ENCODE peak calls at places on chromosomes 13 and 19, in five cellular contexts. One of them, this sample, is unnamed.

GRCh38 chr13:109151696-109152095 is 522.3 kb downstream of the MYO16 start:
- DNase-seq in NB4: no peak
- DNase-seq in ovary: no peak
- DNase-seq in HTR-8/SVneo: no peak
- DNase-seq in HCT116: no peak
- DNase-seq in this sample: no peak

GRCh38 chr19:3482507-3483225 is 575 bp downstream of the SMIM44 start:
- DNase-seq in NB4: no peak
- DNase-seq in ovary: no peak
- DNase-seq in HTR-8/SVneo: no peak
- DNase-seq in HCT116: no peak
- DNase-seq in this sample: no peak

GRCh38 chr19:32022044-32022945 is 323.1 kb upstream of the ZNF507 start:
- DNase-seq in NB4: no peak
- DNase-seq in ovary: no peak
- DNase-seq in HTR-8/SVneo: no peak
- DNase-seq in HCT116: no peak
- DNase-seq in this sample: no peak

GRCh38 chr13:81409284-81409683 is 1068.4 kb upstream of the SPRY2 start:
- DNase-seq in NB4: no peak
- DNase-seq in ovary: no peak
- DNase-seq in HTR-8/SVneo: no peak
- DNase-seq in HCT116: no peak
- DNase-seq in this sample: no peak

GRCh38 chr19:1904385-1905070 is 671 bp upstream of the ADAT3 start:
- DNase-seq in NB4: peak
- DNase-seq in ovary: peak
- DNase-seq in HTR-8/SVneo: no peak
- DNase-seq in HCT116: no peak
- DNase-seq in this sample: peak

GRCh38 chr19:2249880-2250764 is 999 bp downstream of the AMH start:
- DNase-seq in NB4: no peak
- DNase-seq in ovary: no peak
- DNase-seq in HTR-8/SVneo: no peak
- DNase-seq in HCT116: no peak
- DNase-seq in this sample: no peak

GRCh38 chr19:38079926-38080380 is 144.1 kb downstream of the DPF1 start:
- DNase-seq in NB4: peak
- DNase-seq in ovary: no peak
- DNase-seq in HTR-8/SVneo: peak
- DNase-seq in HCT116: no peak
- DNase-seq in this sample: no peak

GRCh38 chr13:95222733-95223018 is 78.6 kb downstream of the ABCC4 start:
- DNase-seq in NB4: no peak
- DNase-seq in ovary: no peak
- DNase-seq in HTR-8/SVneo: no peak
- DNase-seq in HCT116: no peak
- DNase-seq in this sample: no peak

GRCh38 chr19:41811036-41811435 is 14.6 kb downstream of the CEACAM3 start:
- DNase-seq in NB4: peak
- DNase-seq in ovary: no peak
- DNase-seq in HTR-8/SVneo: no peak
- DNase-seq in HCT116: no peak
- DNase-seq in this sample: no peak

GRCh38 chr19:38362076-38362945 is 12.1 kb upstream of the PSMD8 start:
- DNase-seq in NB4: peak
- DNase-seq in ovary: peak
- DNase-seq in HTR-8/SVneo: peak
- DNase-seq in HCT116: peak
- DNase-seq in this sample: peak

GRCh38 chr19:2627319-2627829 is 75.1 kb downstream of the GNG7 start:
- DNase-seq in NB4: peak
- DNase-seq in ovary: peak
- DNase-seq in HTR-8/SVneo: peak
- DNase-seq in HCT116: peak
- DNase-seq in this sample: no peak

GRCh38 chr13:85140192-85140591 is 659.0 kb downstream of the SLITRK6 start:
- DNase-seq in NB4: no peak
- DNase-seq in ovary: no peak
- DNase-seq in HTR-8/SVneo: no peak
- DNase-seq in HCT116: no peak
- DNase-seq in this sample: no peak

GRCh38 chr13:37429976-37430375 is 168.6 kb downstream of the POSTN start:
- DNase-seq in NB4: no peak
- DNase-seq in ovary: no peak
- DNase-seq in HTR-8/SVneo: no peak
- DNase-seq in HCT116: no peak
- DNase-seq in this sample: no peak

GRCh38 chr19:7550987-7551761 is 15.7 kb downstream of the PNPLA6 start:
- DNase-seq in NB4: peak
- DNase-seq in ovary: peak
- DNase-seq in HTR-8/SVneo: peak
- DNase-seq in HCT116: peak
- DNase-seq in this sample: peak

GRCh38 chr13:24502567-24503375 is 9.8 kb downstream of the PARP4 start:
- DNase-seq in NB4: no peak
- DNase-seq in ovary: no peak
- DNase-seq in HTR-8/SVneo: no peak
- DNase-seq in HCT116: peak
- DNase-seq in this sample: no peak

GRCh38 chr19:10193666-10194499 is 870 bp downstream of the DNMT1 start:
- DNase-seq in NB4: peak
- DNase-seq in ovary: peak
- DNase-seq in HTR-8/SVneo: peak
- DNase-seq in HCT116: no peak
- DNase-seq in this sample: peak

GRCh38 chr19:33399745-33400681 is 26.5 kb downstream of the CEBPG start:
- DNase-seq in NB4: no peak
- DNase-seq in ovary: peak
- DNase-seq in HTR-8/SVneo: no peak
- DNase-seq in HCT116: no peak
- DNase-seq in this sample: peak

GRCh38 chr19:29878973-29879654 is 62.9 kb upstream of the URI1 start:
- DNase-seq in NB4: peak
- DNase-seq in ovary: no peak
- DNase-seq in HTR-8/SVneo: peak
- DNase-seq in HCT116: peak
- DNase-seq in this sample: peak

GRCh38 chr19:57434386-57435061 is 601 bp upstream of the ZNF749 start:
- DNase-seq in NB4: no peak
- DNase-seq in ovary: no peak
- DNase-seq in HTR-8/SVneo: peak
- DNase-seq in HCT116: no peak
- DNase-seq in this sample: peak

GRCh38 chr13:67070306-67070705 is 159.8 kb downstream of the PCDH9 start:
- DNase-seq in NB4: no peak
- DNase-seq in ovary: no peak
- DNase-seq in HTR-8/SVneo: no peak
- DNase-seq in HCT116: no peak
- DNase-seq in this sample: no peak

GRCh38 chr13:44868397-44868796 is 120.9 kb downstream of the NUFIP1 start:
- DNase-seq in NB4: no peak
- DNase-seq in ovary: peak
- DNase-seq in HTR-8/SVneo: no peak
- DNase-seq in HCT116: no peak
- DNase-seq in this sample: no peak

GRCh38 chr19:55149078-55150003 is at the start of gene TNNT1:
- DNase-seq in NB4: no peak
- DNase-seq in ovary: no peak
- DNase-seq in HTR-8/SVneo: no peak
- DNase-seq in HCT116: no peak
- DNase-seq in this sample: peak

GRCh38 chr19:57362419-57362818 is 932 bp upstream of the TRAPPC2B start:
- DNase-seq in NB4: no peak
- DNase-seq in ovary: no peak
- DNase-seq in HTR-8/SVneo: no peak
- DNase-seq in HCT116: no peak
- DNase-seq in this sample: no peak